ENCODE peak calls at places on chromosomes 11 and 22, in four cellular contexts. J is H1, A is neuronal stem cell, Y is H9. M is an unnamed sample.

GRCh38 chr11:11895672-11896071 is 53.9 kb downstream of the USP47 start:
- DNase-seq in J (no peak), A (no peak), Y (no peak), M (peak; percentile 11)

GRCh38 chr11:73142128-73142377 is at the start of gene FCHSD2:
- DNase-seq in J (no peak), A (no peak), Y (no peak), M (no peak)

GRCh38 chr11:2853997-2854560 is 31.5 kb downstream of the CDKN1C start:
- DNase-seq in J (no peak), A (no peak), Y (no peak), M (no peak)

GRCh38 chr11:86988351-86988881 is 33.2 kb upstream of the FZD4 start:
- DNase-seq in J (no peak), A (no peak), Y (no peak), M (no peak)

GRCh38 chr11:43278302-43278956 is 33.4 kb upstream of the API5 start:
- DNase-seq in J (peak; percentile 50), A (peak; percentile 23), Y (peak; percentile 60), M (peak; percentile 67)

GRCh38 chr11:119488256-119488995 is 65.5 kb upstream of the THY1 start:
- DNase-seq in J (peak; percentile 38), A (no peak), Y (peak; percentile 12), M (no peak)

GRCh38 chr11:108718466-108718865 is 53.6 kb downstream of the DDX10 start:
- DNase-seq in J (no peak), A (no peak), Y (no peak), M (no peak)

GRCh38 chr22:19130959-19131684 is at the start of gene TSSK2:
- DNase-seq in J (no peak), A (no peak), Y (peak; percentile 63), M (no peak)

GRCh38 chr11:42762348-42762747 is 549.4 kb upstream of the API5 start:
- DNase-seq in J (no peak), A (peak; percentile 29), Y (no peak), M (no peak)

GRCh38 chr11:18191376-18191775 is 18.7 kb downstream of the MRGPRX4 start:
- DNase-seq in J (no peak), A (no peak), Y (no peak), M (no peak)

GRCh38 chr11:57597971-57598830 is 716 bp downstream of the SERPING1 start:
- DNase-seq in J (peak; percentile 87), A (peak; percentile 97), Y (peak; percentile 94), M (peak; percentile 80)

GRCh38 chr22:22519591-22519990 is 479 bp downstream of the ZNF280A start:
- DNase-seq in J (no peak), A (no peak), Y (no peak), M (peak; percentile 46)

DNA sequence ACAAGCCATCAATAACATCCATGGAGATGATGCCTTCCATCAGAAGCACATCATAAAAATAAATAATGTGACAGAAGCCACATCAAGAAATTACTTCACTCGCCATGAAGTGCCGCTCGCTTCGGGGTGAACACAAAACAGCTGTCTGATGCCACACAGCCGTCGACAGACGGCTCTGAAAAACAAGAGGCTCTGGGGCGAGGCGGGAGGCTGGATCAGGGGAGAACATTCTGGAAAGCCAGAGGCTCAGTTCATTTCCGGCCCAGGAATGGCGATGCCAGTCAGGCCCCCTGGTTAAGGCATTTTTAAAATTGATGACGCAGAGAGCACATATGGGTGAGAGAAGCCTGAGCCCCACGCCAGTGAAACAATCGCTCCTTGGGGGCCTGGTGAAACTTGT is 805.3 kb downstream of the TBC1D22A start:
- DNase-seq in J (no peak), A (no peak), Y (no peak), M (no peak)
- H3K9me3 ChIP-seq in J (peaks cover 91% of the 10 kb centered on the region), A (peaks cover 54% of the 10 kb centered on the region), Y (peaks cover 83% of the 10 kb centered on the region), M (peaks cover 72% of the 10 kb centered on the region)

GRCh38 chr22:35467788-35468187 is 67.8 kb downstream of the MCM5 start:
- DNase-seq in J (no peak), A (peak; percentile 29), Y (peak; percentile 72), M (no peak)
- H2BK12ac ChIP-seq in J (peak overlapping the region; percentile 33), A (no peak overlapping the region), Y (no peak overlapping the region), M (peak overlapping the region; percentile 51)

GRCh38 chr11:37532271-37532670 is 934.2 kb upstream of the RAG2 start:
- DNase-seq in J (no peak), A (peak; percentile 15), Y (no peak), M (no peak)

GRCh38 chr11:37533087-37533486 is 935.1 kb upstream of the RAG2 start:
- DNase-seq in J (no peak), A (no peak), Y (no peak), M (no peak)

GRCh38 chr11:37533830-37534229 is 935.8 kb upstream of the RAG2 start:
- DNase-seq in J (no peak), A (no peak), Y (no peak), M (no peak)
- H3K9me3 ChIP-seq in J (peaks cover 12% of the 10 kb centered on the region), A (peaks cover 6% of the 10 kb centered on the region), Y (peaks cover 8% of the 10 kb centered on the region), M (peaks cover 6% of the 10 kb centered on the region)

DNA sequence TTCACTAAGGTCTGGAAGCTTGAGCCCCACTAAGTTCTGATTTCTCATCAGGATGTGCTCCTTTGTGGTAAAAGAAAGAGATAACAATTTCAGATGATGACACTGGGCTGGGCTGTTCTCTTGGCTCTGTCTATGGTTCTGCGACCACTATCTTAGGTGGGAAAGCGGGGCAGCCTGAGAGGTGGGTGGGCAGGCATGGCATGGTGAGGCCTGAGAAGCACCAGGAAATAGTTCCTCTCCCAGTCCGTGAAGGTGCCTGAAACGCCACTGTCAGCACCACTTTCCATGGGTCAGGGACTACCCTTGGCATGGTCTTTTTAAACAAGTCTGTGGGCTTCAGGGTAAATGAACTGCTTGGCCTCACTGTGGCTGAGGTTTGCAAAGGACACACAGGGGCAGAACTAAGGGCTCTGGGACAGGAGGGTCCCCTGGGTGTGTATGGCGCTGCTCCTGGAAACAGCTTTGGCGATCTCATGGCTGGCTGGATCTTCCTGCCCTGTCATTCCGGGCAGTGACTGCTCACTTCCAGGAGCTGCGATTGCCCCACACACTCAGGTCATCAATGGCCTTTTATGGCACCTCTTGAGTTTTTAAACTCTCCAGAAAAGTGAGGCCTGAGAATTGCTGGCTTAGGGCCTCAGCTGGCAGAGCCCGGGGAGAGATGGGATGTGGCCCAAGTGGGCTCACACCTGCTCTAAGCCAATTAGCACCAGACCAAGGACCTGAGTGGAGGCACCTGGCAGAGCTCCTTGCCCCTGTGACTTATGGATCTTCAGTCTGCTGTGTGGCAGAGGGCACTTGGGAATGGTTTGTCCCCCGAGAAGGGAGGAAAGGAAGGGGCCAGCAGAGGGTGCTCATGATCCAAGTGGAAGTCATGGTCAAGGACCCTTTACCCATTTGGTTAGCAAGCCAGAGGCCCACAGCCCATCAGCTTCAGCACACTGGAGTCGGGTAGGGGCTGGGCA is 55.6 kb upstream of the LYVE1 start:
- DNase-seq in J (peak; percentile 84), A (no peak), Y (peak; percentile 72), M (peak; percentile 31)
- H2BK12ac ChIP-seq in J (no peak overlapping the region), A (no peak overlapping the region), Y (no peak overlapping the region), M (no peak overlapping the region)

DNA sequence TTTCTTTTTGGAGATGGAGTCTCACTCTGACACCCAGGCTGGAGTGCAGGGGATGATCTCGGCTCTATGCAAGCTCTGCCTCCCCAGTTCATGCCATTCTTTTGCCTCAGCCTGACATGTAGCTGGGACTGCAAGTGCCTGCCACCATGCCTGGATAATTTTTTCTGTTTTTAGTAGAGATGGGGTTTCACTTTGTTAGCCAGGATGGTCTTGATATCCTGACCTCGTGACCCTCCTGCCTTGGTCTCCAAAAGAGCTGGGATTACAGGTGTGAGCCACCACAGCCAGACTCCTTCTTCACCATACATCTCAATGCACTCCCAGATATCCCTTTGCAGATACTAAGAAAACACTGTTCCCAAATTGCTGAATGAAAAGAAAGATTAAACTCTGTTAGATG is 224.3 kb downstream of the OR4A5 start:
- DNase-seq in J (no peak), A (no peak), Y (no peak), M (no peak)
- H3K9me3 ChIP-seq in J (peaks cover 68% of the 10 kb centered on the region), A (peaks cover 4% of the 10 kb centered on the region), Y (peaks cover 93% of the 10 kb centered on the region), M (peaks cover 3% of the 10 kb centered on the region)

DNA sequence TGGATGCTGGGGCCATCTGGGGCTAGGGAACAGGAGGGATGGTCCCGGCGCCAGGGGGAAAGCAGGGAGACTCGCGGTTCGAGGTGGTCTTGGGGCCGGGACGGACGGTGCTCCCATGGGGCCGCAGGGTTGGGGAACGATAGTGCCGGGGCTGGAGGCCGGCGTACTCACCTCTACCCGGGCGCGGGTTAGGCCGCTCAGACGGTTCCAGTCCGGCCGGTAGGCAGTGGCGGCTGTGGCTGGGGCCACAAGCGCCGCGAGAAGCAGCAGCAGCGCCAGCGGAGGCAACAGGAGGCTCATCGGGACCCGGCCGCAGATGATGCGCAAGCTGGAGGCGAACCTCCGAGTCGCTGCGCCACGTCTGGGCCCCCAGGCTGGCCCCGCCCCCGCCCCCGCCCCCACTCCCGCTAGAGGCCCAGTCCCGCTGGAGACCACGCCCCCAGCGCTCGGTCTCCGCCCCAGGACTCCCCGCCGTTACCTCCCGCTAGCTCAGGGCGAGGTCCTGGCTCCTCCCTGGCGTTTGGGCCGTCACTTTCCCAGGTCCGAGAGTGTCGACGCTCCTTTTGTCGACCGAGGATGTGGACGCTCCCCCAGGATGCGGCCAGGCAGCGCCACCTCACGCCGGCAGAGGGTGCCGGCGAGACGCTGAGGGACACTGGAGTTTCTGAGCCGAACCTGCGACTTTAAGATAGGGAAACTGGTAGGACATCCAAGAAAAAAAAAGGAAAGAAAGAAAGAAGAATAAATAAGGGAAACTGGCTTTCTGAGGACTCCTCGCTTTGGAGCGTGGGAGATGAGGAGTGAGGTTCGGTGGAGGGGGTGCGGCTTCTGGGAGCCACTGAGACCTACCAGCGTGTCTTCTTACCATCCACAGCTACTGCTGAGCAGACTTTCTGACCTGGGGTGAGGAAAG is at the start of gene SELENOM:
- DNase-seq in J (peak; percentile 95), A (peak; percentile 92), Y (peak; percentile 97), M (peak; percentile 99)
- H2BK12ac ChIP-seq in J (peak within 1 kb of the TSS; percentile 80), A (no peak within 1 kb of the TSS), Y (no peak within 1 kb of the TSS), M (peak within 1 kb of the TSS; percentile 23)

DNA sequence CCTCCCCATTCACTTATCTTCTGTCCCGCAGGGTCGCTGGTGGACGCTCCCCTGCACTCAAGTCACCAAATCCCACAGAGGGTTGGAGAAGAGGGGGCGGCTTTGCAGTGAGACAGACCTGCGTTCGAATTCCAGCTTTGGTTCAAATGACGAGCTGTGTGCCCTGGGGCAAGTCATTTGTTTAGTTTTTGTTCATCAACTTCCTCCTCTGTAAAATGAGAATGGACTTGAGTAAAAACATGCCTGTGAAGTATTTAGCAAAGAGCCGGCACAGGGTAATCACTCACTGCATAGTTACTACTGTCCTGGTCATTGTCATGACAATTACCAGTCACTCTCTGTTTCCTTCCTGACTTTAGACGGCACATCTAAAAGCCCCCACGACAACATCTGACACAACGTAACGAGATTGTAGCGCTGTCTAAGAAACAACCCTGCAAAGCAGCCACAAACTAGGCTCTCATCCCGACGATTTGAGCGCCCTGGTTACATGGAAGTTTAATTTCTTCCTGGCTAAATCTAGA is 231.5 kb upstream of the B3GAT1 start:
- DNase-seq in J (peak; percentile 44), A (no peak), Y (no peak), M (no peak)
- H3K9me3 ChIP-seq in J (no peaks in the 10 kb centered on the region), A (no peaks in the 10 kb centered on the region), Y (no peaks in the 10 kb centered on the region), M (peaks cover 2% of the 10 kb centered on the region)

DNA sequence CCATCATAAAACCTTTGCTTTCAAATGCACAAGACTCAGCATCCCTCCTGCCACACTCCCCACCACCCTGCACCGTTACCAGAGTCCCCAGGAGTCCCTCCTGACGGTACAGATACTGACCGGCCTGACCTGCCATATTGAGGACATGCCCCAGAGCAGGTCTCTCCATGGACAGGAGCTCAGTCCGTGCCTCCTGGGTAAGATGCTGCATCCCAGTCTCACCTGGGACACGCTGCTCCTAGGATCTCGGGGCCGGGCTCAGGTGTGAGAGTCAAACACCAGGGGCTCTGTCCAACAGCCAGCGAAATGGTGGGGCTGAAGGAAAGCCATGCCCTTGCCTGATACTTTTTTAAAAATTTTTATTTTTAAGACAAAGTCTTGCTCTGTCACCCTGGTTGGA is 328.3 kb downstream of the SHANK2 start:
- DNase-seq in J (no peak), A (no peak), Y (no peak), M (no peak)
- H2BK12ac ChIP-seq in J (no peak overlapping the region), A (no peak overlapping the region), Y (no peak overlapping the region), M (no peak overlapping the region)

M was measured in trophoblast cell.